ENCODE peak calls at places on chromosomes 4 and X, in nine cellular contexts. D is WTC11, A is fibroblast of pulmonary artery, X is HFF-Myc, R is ovary, T is epithelial cell of esophagus, L is fibroblast of mammary gland, C is GM13977, E is choroid plexus epithelial cell. F is an unnamed sample.

GRCh38 chr4:101818362-101818761 is 27.8 kb downstream of the BANK1 start:
- DNase-seq in D (no peak), A (peak; percentile 51), X (no peak), R (no peak), T (no peak), L (peak; percentile 3), C (no peak), E (peak; percentile 84), F (peak; percentile 77)

GRCh38 chr4:177579649-177580048 is 137.4 kb upstream of the AGA start:
- DNase-seq in D (no peak), A (no peak), X (no peak), R (no peak), T (no peak), L (peak; percentile 8), C (no peak), E (peak; percentile 13), F (no peak)

GRCh38 chr4:114539985-114540384 is 58.6 kb upstream of the UGT8 start:
- DNase-seq in D (no peak), A (no peak), X (no peak), R (no peak), T (no peak), L (no peak), C (no peak), E (no peak), F (no peak)

GRCh38 chr4:86999244-86999643 is 64.4 kb downstream of the AFF1 start:
- DNase-seq in D (no peak), A (peak; percentile 37), X (no peak), R (no peak), T (no peak), L (no peak), C (no peak), E (no peak), F (no peak)

GRCh38 chr4:17310269-17310652 is 201.6 kb downstream of the QDPR start:
- DNase-seq in D (no peak), A (peak; percentile 31), X (peak; percentile 30), R (no peak), T (no peak), L (peak; percentile 57), C (no peak), E (peak; percentile 45), F (peak; percentile 37)

GRCh38 chrX:123064053-123064452 is 120.0 kb upstream of the GRIA3 start:
- DNase-seq in D (no peak), A (no peak), X (no peak), R (no peak), T (no peak), L (no peak), C (no peak), E (no peak), F (no peak)

GRCh38 chr4:42630908-42631307 is 26.0 kb downstream of the ATP8A1 start:
- DNase-seq in D (no peak), A (no peak), X (no peak), R (no peak), T (no peak), L (no peak), C (no peak), E (no peak), F (no peak)

GRCh38 chr4:126475730-126476129 is 1157.0 kb upstream of the INTU start:
- DNase-seq in D (no peak), A (no peak), X (no peak), R (no peak), T (peak; percentile 6), L (no peak), C (no peak), E (no peak), F (no peak)

GRCh38 chr4:3820016-3820805 is 54.0 kb downstream of the ADRA2C start:
- DNase-seq in D (no peak), A (no peak), X (no peak), R (no peak), T (no peak), L (no peak), C (no peak), E (no peak), F (no peak)

GRCh38 chrX:5898463-5898862 is 330.2 kb downstream of the NLGN4X start:
- DNase-seq in D (no peak), A (no peak), X (no peak), R (no peak), T (no peak), L (no peak), C (no peak), E (no peak), F (peak; percentile 2)

GRCh38 chrX:136028383-136028984 is 43.2 kb downstream of the SLC9A6 start:
- DNase-seq in D (no peak), A (peak; percentile 79), X (no peak), R (no peak), T (peak; percentile 54), L (peak; percentile 75), C (peak; percentile 43), E (peak; percentile 79), F (peak; percentile 72)

GRCh38 chrX:44433556-44433955 is 90.1 kb upstream of the EFHC2 start:
- DNase-seq in D (no peak), A (no peak), X (no peak), R (no peak), T (peak; percentile 24), L (peak; percentile 1), C (no peak), E (no peak), F (peak; percentile 40)

GRCh38 chrX:30935985-30936384 is 46.9 kb upstream of the TAB3 start:
- DNase-seq in D (peak; percentile 20), A (peak; percentile 24), X (no peak), R (no peak), T (peak; percentile 20), L (peak; percentile 13), C (no peak), E (peak; percentile 42), F (peak; percentile 11)

GRCh38 chrX:76428243-76429130 is 977 bp downstream of the MAGEE1 start:
- DNase-seq in D (peak; percentile 16), A (no peak), X (no peak), R (peak; percentile 21), T (no peak), L (no peak), C (no peak), E (no peak), F (no peak)

GRCh38 chr4:128544277-128544676 is 256.7 kb upstream of the PGRMC2 start:
- DNase-seq in D (no peak), A (no peak), X (no peak), R (no peak), T (no peak), L (no peak), C (no peak), E (no peak), F (no peak)

GRCh38 chrX:2283111-2283847 is 217.5 kb downstream of the DHRSX start:
- DNase-seq in D (no peak), A (no peak), X (no peak), R (no peak), T (no peak), L (peak; percentile 9), C (no peak), E (no peak), F (peak; percentile 64)

GRCh38 chr4:163744861-163745260 is 250.4 kb downstream of the TMA16 start:
- DNase-seq in D (no peak), A (no peak), X (no peak), R (no peak), T (no peak), L (no peak), C (peak; percentile 53), E (no peak), F (no peak)

GRCh38 chr4:154013576-154013975 is 224.7 kb upstream of the SFRP2 start:
- DNase-seq in D (no peak), A (no peak), X (no peak), R (no peak), T (no peak), L (no peak), C (no peak), E (no peak), F (no peak)

GRCh38 chr4:169658970-169659735 is 38.8 kb downstream of the CLCN3 start:
- DNase-seq in D (no peak), A (peak; percentile 9), X (no peak), R (no peak), T (peak; percentile 8), L (no peak), C (no peak), E (peak; percentile 21), F (no peak)

GRCh38 chr4:41660350-41660749 is 88.2 kb downstream of the PHOX2B start:
- DNase-seq in D (no peak), A (no peak), X (no peak), R (no peak), T (no peak), L (no peak), C (no peak), E (no peak), F (no peak)

GRCh38 chrX:39899876-39900787 is 197.6 kb downstream of the BCOR start:
- DNase-seq in D (no peak), A (no peak), X (no peak), R (no peak), T (peak; percentile 68), L (peak; percentile 21), C (no peak), E (no peak), F (no peak)

GRCh38 chrX:133709486-133709885 is 275.9 kb downstream of the GPC3 start:
- DNase-seq in D (no peak), A (no peak), X (no peak), R (no peak), T (no peak), L (no peak), C (no peak), E (no peak), F (no peak)

GRCh38 chr4:185634066-185634652 is 98.9 kb upstream of the PDLIM3 start:
- DNase-seq in D (no peak), A (peak; percentile 18), X (peak; percentile 21), R (no peak), T (no peak), L (peak; percentile 50), C (no peak), E (peak; percentile 24), F (no peak)
- TF ChIP-seq CTCF in D (peak; percentile 80), A (peak; percentile 57), X (peak; percentile 55), R (no peak), T (peak; percentile 41), L (peak; percentile 65), C (peak; percentile 40), E (peak; percentile 56), F (peak; percentile 32)

DNA sequence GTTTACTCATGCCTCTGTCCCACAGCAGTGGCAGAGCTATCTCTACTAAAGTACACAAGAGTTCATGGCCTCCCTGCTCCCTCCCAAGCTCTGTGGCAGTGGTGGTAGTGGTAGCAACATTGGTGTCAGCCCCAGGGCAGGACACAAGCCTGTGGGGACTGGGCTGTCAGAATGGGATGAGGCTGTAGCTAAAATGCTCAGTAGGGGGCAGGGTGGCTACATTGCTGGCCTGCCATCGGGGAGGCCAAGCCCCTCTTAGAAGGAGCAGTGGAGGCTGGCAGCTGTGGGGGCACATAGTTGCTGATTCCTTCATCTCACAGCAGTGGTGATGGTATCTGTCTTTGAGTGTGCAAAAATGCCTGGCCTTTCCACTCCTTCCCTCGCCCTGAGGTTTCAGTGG is 461.7 kb downstream of the PCDH18 start:
- DNase-seq in D (peak; percentile 21), A (no peak), X (no peak), R (no peak), T (no peak), L (no peak), C (no peak), E (no peak), F (no peak)
- TF ChIP-seq CTCF in D (no peak), A (no peak), X (peak; percentile 7), R (no peak), T (no peak), L (no peak), C (peak; percentile 22), E (no peak), F (no peak)

GRCh38 chrX:119292445-119292844 is 56.4 kb downstream of the PGRMC1 start:
- DNase-seq in D (no peak), A (no peak), X (no peak), R (no peak), T (peak; percentile 16), L (peak; percentile 1), C (no peak), E (peak; percentile 1), F (no peak)
- TF ChIP-seq CTCF in D (no peak), A (no peak), X (peak; percentile 6), R (no peak), T (peak; percentile 30), L (peak; percentile 18), C (no peak), E (peak; percentile 18), F (no peak)

GRCh38 chr4:94290245-94290644 is 52.4 kb downstream of the HPGDS start:
- DNase-seq in D (no peak), A (peak; percentile 10), X (no peak), R (no peak), T (no peak), L (no peak), C (no peak), E (peak; percentile 20), F (no peak)
- TF ChIP-seq CTCF in D (no peak), A (peak; percentile 17), X (no peak), R (no peak), T (peak; percentile 18), L (no peak), C (no peak), E (peak; percentile 15), F (no peak)

F was measured in astrocyte of the spinal cord.